ENCODE peak calls at places on chromosome 1, in five cellular contexts. P is Peyer's patch; L is substantia nigra; G is brain microvascular endothelial cell; I is CD8-positive, alpha-beta memory T cell. D is an unnamed sample.

GRCh38 chr1:54808443-54809207 is 7.5 kb upstream of the TTC22 start:
- DNase-seq in P (peak), L (no peak), G (no peak), I (no peak), D (no peak)

GRCh38 chr1:177171536-177172123 is 872 bp downstream of the BRINP2 start:
- DNase-seq in P (no peak), L (no peak), G (no peak), I (no peak), D (no peak)

GRCh38 chr1:228490120-228491078 is 3.2 kb downstream of the RNF187 start:
- DNase-seq in P (no peak), L (no peak), G (no peak), I (no peak), D (no peak)

GRCh38 chr1:77938656-77939055 is 40.2 kb downstream of the FUBP1 start:
- DNase-seq in P (no peak), L (no peak), G (no peak), I (no peak), D (no peak)

GRCh38 chr1:244273845-244274619 is 177.7 kb downstream of the ADSS2 start:
- DNase-seq in P (peak), L (no peak), G (peak), I (no peak), D (no peak)

GRCh38 chr1:45806129-45806528 is 2.7 kb downstream of the MAST2 start:
- DNase-seq in P (no peak), L (no peak), G (no peak), I (no peak), D (no peak)

GRCh38 chr1:30770150-30770549 is 12.6 kb upstream of the LAPTM5 start:
- DNase-seq in P (no peak), L (no peak), G (no peak), I (no peak), D (no peak)

GRCh38 chr1:97277891-97278662 is 556.5 kb downstream of the PTBP2 start:
- DNase-seq in P (no peak), L (no peak), G (no peak), I (no peak), D (no peak)

GRCh38 chr1:112358798-112359408 is 37.1 kb upstream of the CTTNBP2NL start:
- DNase-seq in P (peak), L (peak), G (peak), I (no peak), D (peak)

D was measured in activated T-cell treated with anti-CD3 and anti-CD28 coated beads for 48 hours.